ENCODE peak calls at places on chromosome 11, in seven cellular contexts. A is GOT3, C is hypothalamus, J is coronary artery, G is Right ventricle myocardium superior, N is astrocyte of the spinal cord, I is caudate nucleus. R is an unnamed sample.

GRCh38 chr11:416757-417621 is 2.2 kb upstream of the SIGIRR start:
- DNase-seq in A (no peak), C (no peak), J (no peak), G (peak; percentile 70), N (no peak), I (no peak), R (no peak)

GRCh38 chr11:17719940-17720795 is 797 bp downstream of the MYOD1 start:
- DNase-seq in A (no peak), C (no peak), J (no peak), G (no peak), N (no peak), I (no peak), R (peak; percentile 80)

GRCh38 chr11:70026726-70027125 is 51.4 kb upstream of the ANO1 start:
- DNase-seq in A (no peak), C (no peak), J (peak; percentile 31), G (no peak), N (no peak), I (no peak), R (peak; percentile 32)

GRCh38 chr11:44631831-44632230 is 66.4 kb downstream of the CD82 start:
- DNase-seq in A (no peak), C (no peak), J (peak; percentile 43), G (peak; percentile 40), N (no peak), I (no peak), R (peak; percentile 34)

GRCh38 chr11:24531528-24531927 is 34.7 kb downstream of the LUZP2 start:
- DNase-seq in A (no peak), C (no peak), J (no peak), G (no peak), N (no peak), I (no peak), R (no peak)

GRCh38 chr11:109695696-109696095 is 273.7 kb downstream of the C11orf87 start:
- DNase-seq in A (no peak), C (no peak), J (no peak), G (no peak), N (peak; percentile 42), I (no peak), R (no peak)

GRCh38 chr11:117997436-117998200 is 11.4 kb downstream of the IL10RA start:
- DNase-seq in A (no peak), C (no peak), J (peak; percentile 40), G (no peak), N (no peak), I (no peak), R (no peak)

GRCh38 chr11:75949023-75949672 is 134.1 kb downstream of the UVRAG start:
- DNase-seq in A (no peak), C (no peak), J (no peak), G (no peak), N (peak; percentile 19), I (no peak), R (no peak)

GRCh38 chr11:98056945-98057344 is 963.8 kb upstream of the CNTN5 start:
- DNase-seq in A (no peak), C (no peak), J (no peak), G (no peak), N (no peak), I (no peak), R (no peak)

GRCh38 chr11:123526027-123526805 is 96.1 kb downstream of the GRAMD1B start:
- DNase-seq in A (no peak), C (no peak), J (no peak), G (no peak), N (no peak), I (no peak), R (no peak)

GRCh38 chr11:93737904-93738612 is 3.2 kb downstream of the TAF1D start:
- DNase-seq in A (no peak), C (no peak), J (no peak), G (no peak), N (peak; percentile 19), I (no peak), R (no peak)

GRCh38 chr11:70568504-70569172 is 170.3 kb downstream of the CTTN start:
- DNase-seq in A (no peak), C (peak; percentile 10), J (no peak), G (peak; percentile 71), N (peak; percentile 33), I (no peak), R (peak; percentile 79)

GRCh38 chr11:29075726-29076125 is 941.1 kb downstream of the KCNA4 start:
- DNase-seq in A (no peak), C (no peak), J (no peak), G (no peak), N (no peak), I (no peak), R (no peak)

GRCh38 chr11:125175166-125175565 is 10.6 kb downstream of the PKNOX2 start:
- DNase-seq in A (no peak), C (no peak), J (no peak), G (no peak), N (no peak), I (no peak), R (no peak)

GRCh38 chr11:66725114-66725513 is 3.9 kb downstream of the SPTBN2 start:
- DNase-seq in A (no peak), C (no peak), J (no peak), G (no peak), N (no peak), I (no peak), R (no peak)

GRCh38 chr11:1260023-1260501 is 37.2 kb downstream of the MUC5B start:
- DNase-seq in A (no peak), C (no peak), J (no peak), G (no peak), N (no peak), I (no peak), R (no peak)

GRCh38 chr11:61494341-61495038 is 14.1 kb upstream of the LRRC10B start:
- DNase-seq in A (no peak), C (no peak), J (no peak), G (no peak), N (no peak), I (no peak), R (no peak)

GRCh38 chr11:67577951-67578350 is 5.7 kb upstream of the GSTP1 start:
- DNase-seq in A (no peak), C (no peak), J (no peak), G (no peak), N (no peak), I (no peak), R (no peak)

GRCh38 chr11:35179466-35180135 is 40.6 kb downstream of the CD44 start:
- DNase-seq in A (no peak), C (no peak), J (no peak), G (no peak), N (peak; percentile 53), I (no peak), R (no peak)

GRCh38 chr11:48007677-48008076 is 27.3 kb downstream of the PTPRJ start:
- DNase-seq in A (no peak), C (no peak), J (no peak), G (no peak), N (no peak), I (no peak), R (no peak)

GRCh38 chr11:33248416-33248957 is 8.7 kb upstream of the HIPK3 start:
- DNase-seq in A (no peak), C (no peak), J (no peak), G (no peak), N (no peak), I (no peak), R (no peak)

GRCh38 chr11:118046051-118046963 is 30.6 kb upstream of the TMPRSS4 start:
- DNase-seq in A (no peak), C (no peak), J (no peak), G (no peak), N (no peak), I (no peak), R (no peak)

GRCh38 chr11:8259316-8259995 is 4.2 kb downstream of the LMO1 start:
- DNase-seq in A (no peak), C (no peak), J (peak; percentile 52), G (no peak), N (no peak), I (no peak), R (peak; percentile 45)

GRCh38 chr11:1872267-1872985 is 19.3 kb downstream of the PRR33 start:
- DNase-seq in A (no peak), C (no peak), J (no peak), G (peak; percentile 29), N (no peak), I (no peak), R (no peak)

GRCh38 chr11:15757299-15757698 is 599.0 kb downstream of the SOX6 start:
- DNase-seq in A (no peak), C (no peak), J (no peak), G (no peak), N (no peak), I (no peak), R (no peak)

GRCh38 chr11:95739108-95739507 is 50.5 kb downstream of the FAM76B start:
- DNase-seq in A (no peak), C (no peak), J (no peak), G (no peak), N (no peak), I (no peak), R (no peak)